ENCODE peak calls at places on chromosomes 3 and 15, in seven cellular contexts. E is GM12891, T is heart left ventricle, H is HepG2, G is transverse colon, W is A549, O is esophagus squamous epithelium. S is an unnamed sample.

GRCh38 chr3:35773398-35773797 is 134.1 kb downstream of the ARPP21 start:
- DNase-seq in O (no peak), E (no peak), H (no peak), W (no peak), T (no peak), G (no peak), S (no peak)

GRCh38 chr3:10707089-10707983 is 108.7 kb upstream of the SLC6A11 start:
- DNase-seq in O (no peak), T (no peak), H (no peak), W (no peak), G (no peak), E (no peak), S (no peak)

GRCh38 chr15:31021067-31021665 is 29.7 kb upstream of the MTMR10 start:
- DNase-seq in E (no peak), H (no peak), T (no peak), G (no peak), W (no peak), O (no peak), S (no peak)

GRCh38 chr3:14285526-14285925 is 106.9 kb downstream of the LSM3 start:
- DNase-seq in G (no peak), W (no peak), T (no peak), H (no peak), O (no peak), E (no peak), S (no peak)

GRCh38 chr3:58742239-58742638 is 75.7 kb upstream of the FAM3D start:
- DNase-seq in H (no peak), W (no peak), O (no peak), T (no peak), E (no peak), G (peak), S (no peak)

GRCh38 chr3:69385723-69386483 is at the start of gene FRMD4B:
- DNase-seq in E (peak), G (peak), T (peak), H (peak), W (peak), O (no peak), S (no peak)

GRCh38 chr15:25863067-25863967 is at the start of gene ATP10A:
- DNase-seq in H (no peak), O (no peak), E (no peak), T (no peak), G (no peak), W (peak), S (no peak)

GRCh38 chr3:102529452-102529851 is 94.6 kb downstream of the ZPLD1 start:
- DNase-seq in T (no peak), H (no peak), E (no peak), G (no peak), W (peak), O (no peak), S (no peak)

GRCh38 chr3:18725668-18726407 is 300.7 kb upstream of the SATB1 start:
- DNase-seq in E (no peak), H (no peak), W (no peak), T (no peak), O (no peak), G (no peak), S (no peak)

GRCh38 chr3:195796795-195797194 is 14.9 kb downstream of the MUC4 start:
- DNase-seq in G (no peak), W (no peak), O (no peak), E (no peak), H (no peak), T (no peak), S (no peak)

GRCh38 chr3:50157821-50158556 is 2.9 kb downstream of the SEMA3F start:
- DNase-seq in E (no peak), T (no peak), G (no peak), W (no peak), H (no peak), O (no peak), S (no peak)
- TF ChIP-seq POLR2A in E (no peak), T (no peak), G (no peak), W (no peak), H (no peak), O (no peak), S (no peak)

GRCh38 chr15:70097337-70098169 is at the start of gene TLE3:
- DNase-seq in H (peak), W (peak), O (peak), T (peak), E (peak), G (peak), S (peak)
- TF ChIP-seq POLR2A in H (peak), W (peak), O (peak), T (peak), E (peak), G (peak), S (peak)

DNA sequence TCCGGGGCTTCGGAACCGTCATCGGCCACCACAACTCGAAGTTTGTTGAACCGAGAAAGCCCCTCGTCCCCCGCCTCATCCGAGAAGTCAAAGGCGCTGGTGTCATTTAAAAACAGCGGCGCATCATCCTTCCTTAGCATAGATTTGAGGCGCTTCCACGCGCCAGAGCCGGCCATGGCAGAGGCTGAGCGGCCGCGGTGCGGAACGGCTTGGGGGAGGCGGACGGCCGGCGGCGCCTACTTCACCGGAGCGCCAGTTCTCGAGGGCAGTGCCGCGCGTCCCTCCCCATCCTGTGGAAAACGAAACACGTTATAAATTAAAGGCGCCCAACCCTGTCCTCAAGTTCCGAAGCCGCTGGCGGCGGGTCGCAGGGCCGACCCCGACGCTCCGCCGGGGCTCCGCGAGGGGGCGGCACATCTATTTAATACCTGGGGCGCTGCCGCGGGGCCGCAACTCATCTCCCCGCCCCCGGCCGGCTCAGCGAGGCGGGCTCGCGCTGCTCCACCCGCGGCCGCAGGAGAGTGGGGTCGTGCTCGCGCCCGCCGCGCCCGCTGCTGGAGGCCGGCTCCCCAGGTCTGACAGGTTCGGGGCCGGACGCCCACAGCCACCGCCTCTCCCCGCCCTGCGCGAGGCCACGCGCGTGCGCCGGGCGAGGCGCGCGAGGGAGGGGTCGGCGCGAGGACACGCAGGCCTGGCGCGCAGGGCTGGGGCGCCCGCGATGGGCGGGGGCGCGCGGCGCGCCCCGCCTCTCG is at the start of gene SLC30A4:
- DNase-seq in T (peak), O (no peak), E (peak), W (peak), H (no peak), G (peak), S (peak)
- TF ChIP-seq POLR2A in T (no peak), O (no peak), E (no peak), W (peak), H (no peak), G (no peak), S (peak)

DNA sequence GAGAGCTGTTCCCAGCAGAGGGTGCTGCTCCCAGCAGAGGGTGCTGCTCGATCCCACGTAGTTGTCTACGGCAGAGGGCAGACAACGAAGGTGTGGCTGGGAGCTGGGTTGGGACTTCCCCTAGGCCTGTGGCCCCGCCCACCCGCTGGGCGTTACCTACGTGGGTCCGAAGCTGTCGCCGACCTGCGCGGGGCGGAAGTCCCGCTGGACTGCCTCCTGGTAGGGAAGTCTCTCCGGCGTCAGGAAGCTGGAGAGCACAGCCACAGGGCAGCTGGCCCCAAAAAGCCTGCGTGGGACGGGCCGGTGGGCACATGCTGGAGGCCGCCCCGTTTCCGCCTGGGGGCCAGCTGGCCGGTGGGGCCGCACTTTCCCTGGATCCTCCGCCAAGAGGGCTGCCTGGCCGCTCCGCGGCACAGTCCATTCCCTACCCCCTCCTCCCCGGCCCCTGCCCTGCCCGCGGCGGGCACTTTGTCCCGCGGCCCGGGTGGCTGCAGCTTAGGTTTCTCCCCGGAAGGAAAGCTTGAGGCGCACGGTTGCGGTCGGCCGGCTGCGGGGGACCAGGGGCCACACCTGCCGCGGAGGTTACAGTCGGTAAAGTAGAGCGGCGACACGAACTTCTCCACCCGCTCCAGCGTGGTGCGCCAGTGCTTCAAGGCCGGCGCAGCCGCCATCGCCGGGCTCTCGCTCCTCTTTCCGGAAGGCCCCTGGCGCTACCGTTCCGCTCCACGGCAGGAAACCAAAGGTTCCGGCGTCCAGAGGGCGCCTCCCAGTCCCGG is at the start of gene MAN2C1:
- DNase-seq in O (peak), H (peak), G (peak), E (peak), T (peak), W (peak), S (peak)
- TF ChIP-seq POLR2A in O (peak), H (peak), G (peak), E (peak), T (no peak), W (peak), S (peak)

DNA sequence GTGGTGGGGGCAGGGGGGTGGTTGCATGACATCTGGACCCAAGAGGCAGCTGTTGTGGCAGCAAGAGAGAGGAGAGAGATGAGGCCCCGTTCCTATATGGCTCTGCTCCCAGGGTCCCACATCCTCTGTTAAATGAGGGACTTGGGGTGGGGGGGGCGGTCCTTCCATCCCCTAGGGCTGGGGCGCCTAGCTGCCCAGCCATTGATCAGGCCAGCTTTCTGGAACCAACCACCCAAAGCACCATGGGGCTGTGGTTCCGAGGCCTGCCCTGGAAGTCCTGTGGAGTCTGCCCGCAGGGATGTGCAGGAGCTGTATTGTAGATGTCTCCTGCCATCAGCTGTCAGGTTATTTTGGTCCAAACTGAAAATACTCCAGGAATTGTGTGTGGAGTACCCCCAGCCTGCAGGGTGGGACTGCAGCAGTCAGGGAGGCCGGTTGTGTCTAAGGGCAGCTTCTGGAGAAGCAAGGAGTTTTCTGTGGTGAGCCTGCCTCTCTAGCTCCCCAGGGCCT is 5.2 kb downstream of the FURIN start:
- DNase-seq in E (no peak), W (no peak), H (no peak), T (no peak), O (no peak), G (no peak), S (no peak)
- TF ChIP-seq POLR2A in E (no peak), W (no peak), H (no peak), T (no peak), O (no peak), G (no peak), S (no peak)

GRCh38 chr3:5678248-5678647 is 490.7 kb downstream of the EDEM1 start:
- DNase-seq in G (no peak), H (no peak), O (no peak), E (no peak), W (no peak), T (no peak), S (no peak)
- TF ChIP-seq POLR2A in G (no peak), H (no peak), O (no peak), E (no peak), W (no peak), T (no peak), S (no peak)

GRCh38 chr3:89072671-89073070 is 34.8 kb upstream of the EPHA3 start:
- DNase-seq in T (no peak), H (no peak), O (no peak), G (no peak), E (no peak), W (no peak), S (no peak)
- TF ChIP-seq POLR2A in T (no peak), H (no peak), O (no peak), G (no peak), E (no peak), W (no peak), S (no peak)